ENCODE peak calls at places on chromosomes 2 and 18, in seven cellular contexts. I, N, X, O, V, R and H are unnamed samples. For H3K36me3, the result is how much of the 10 kb centered on the place peaks cover.

GRCh38 chr2:178874529-178875240 is 67.5 kb upstream of the TTN start:
- DNase-seq in I (no peak), N (no peak), X (no peak), O (no peak), V (no peak), R (no peak), H (no peak)

GRCh38 chr2:60368437-60368836 is 185.0 kb downstream of the BCL11A start:
- DNase-seq in I (no peak), N (no peak), X (no peak), O (no peak), V (no peak), R (no peak), H (no peak)

GRCh38 chr2:12856934-12857660 is 140.4 kb downstream of the TRIB2 start:
- DNase-seq in I (no peak), N (no peak), X (no peak), O (no peak), V (peak), R (no peak), H (peak)

GRCh38 chr2:162161634-162162033 is 9.6 kb upstream of the GCG start:
- DNase-seq in I (no peak), N (no peak), X (no peak), O (no peak), V (no peak), R (no peak), H (no peak)

GRCh38 chr2:102112692-102113665 is 29.6 kb upstream of the IL1R1 start:
- DNase-seq in I (no peak), N (no peak), X (no peak), O (no peak), V (no peak), R (no peak), H (no peak)

GRCh38 chr2:66897181-66897580 is 462.3 kb downstream of the MEIS1 start:
- DNase-seq in I (no peak), N (no peak), X (no peak), O (no peak), V (no peak), R (peak), H (no peak)

GRCh38 chr2:212797484-212798205 is 259.0 kb upstream of the ERBB4 start:
- DNase-seq in I (no peak), N (no peak), X (no peak), O (no peak), V (no peak), R (no peak), H (no peak)

GRCh38 chr2:122886479-122887130 is 1131.2 kb downstream of the TSN start:
- DNase-seq in I (no peak), N (no peak), X (no peak), O (no peak), V (no peak), R (no peak), H (no peak)

GRCh38 chr2:39666489-39667141 is 898 bp downstream of the TMEM178A start:
- DNase-seq in I (no peak), N (no peak), X (no peak), O (no peak), V (no peak), R (no peak), H (no peak)

GRCh38 chr2:239881561-239882320 is 143.4 kb downstream of the NDUFA10 start:
- DNase-seq in I (no peak), N (no peak), X (no peak), O (no peak), V (no peak), R (peak), H (no peak)

GRCh38 chr18:76999077-76999476 is 133.5 kb downstream of the MBP start:
- DNase-seq in I (no peak), N (no peak), X (no peak), O (no peak), V (no peak), R (no peak), H (no peak)

GRCh38 chr2:188776634-188777033 is 197.5 kb upstream of the COL3A1 start:
- DNase-seq in I (no peak), N (no peak), X (no peak), O (no peak), V (no peak), R (no peak), H (no peak)

GRCh38 chr2:9991221-9991620 is 39.7 kb downstream of the GRHL1 start:
- DNase-seq in I (no peak), N (no peak), X (no peak), O (no peak), V (no peak), R (no peak), H (no peak)

GRCh38 chr2:68216454-68217310 is 35.6 kb downstream of the PPP3R1 start:
- DNase-seq in I (no peak), N (no peak), X (no peak), O (no peak), V (no peak), R (peak), H (no peak)

GRCh38 chr18:5879479-5879882 is 15.8 kb downstream of the TMEM200C start:
- DNase-seq in I (no peak), N (no peak), X (no peak), O (no peak), V (no peak), R (no peak), H (no peak)

GRCh38 chr2:156192468-156192867 is 140.1 kb downstream of the NR4A2 start:
- DNase-seq in I (no peak), N (no peak), X (no peak), O (no peak), V (peak), R (no peak), H (no peak)

GRCh38 chr2:216183459-216183858 is 74.3 kb downstream of the XRCC5 start:
- DNase-seq in I (no peak), N (no peak), X (no peak), O (no peak), V (no peak), R (no peak), H (no peak)

GRCh38 chr2:97844311-97844859 is 131.0 kb downstream of the ZAP70 start:
- DNase-seq in I (no peak), N (no peak), X (no peak), O (no peak), V (no peak), R (no peak), H (no peak)

GRCh38 chr2:63122921-63123320 is 72.3 kb downstream of the OTX1 start:
- DNase-seq in I (no peak), N (no peak), X (no peak), O (no peak), V (no peak), R (no peak), H (no peak)

GRCh38 chr2:63127594-63127993 is 77.0 kb downstream of the OTX1 start:
- DNase-seq in I (no peak), N (no peak), X (no peak), O (no peak), V (no peak), R (no peak), H (no peak)

GRCh38 chr2:63124850-63125249 is 74.2 kb downstream of the OTX1 start:
- DNase-seq in I (no peak), N (no peak), X (no peak), O (no peak), V (peak), R (no peak), H (no peak)

GRCh38 chr2:63121055-63121834 is 70.6 kb downstream of the OTX1 start:
- DNase-seq in I (no peak), N (no peak), X (no peak), O (no peak), V (no peak), R (no peak), H (no peak)

DNA sequence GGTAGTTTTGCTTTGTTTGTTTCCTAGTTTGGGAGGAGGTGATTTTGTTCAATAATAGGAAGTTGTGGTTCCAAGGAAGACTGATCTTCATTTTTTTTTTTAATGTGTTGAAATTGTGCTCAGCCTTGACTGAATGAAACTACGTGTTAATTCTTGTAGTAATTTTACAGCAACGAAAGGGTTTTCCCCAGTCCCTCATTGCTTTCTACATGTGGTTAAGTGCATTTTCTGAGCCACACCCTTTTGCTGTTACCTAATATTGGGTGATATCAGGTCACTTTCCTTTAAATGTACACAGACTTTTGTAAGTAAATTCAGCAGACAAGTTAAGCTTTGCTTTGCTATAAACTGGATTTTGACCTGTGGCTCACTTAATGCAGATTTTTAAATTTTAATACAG is 73.6 kb downstream of the OTX1 start:
- DNase-seq in I (no peak), N (no peak), X (no peak), O (no peak), V (peak), R (no peak), H (no peak)
- TF ChIP-seq CTCF in I (no peak), N (no peak), X (no peak), O (no peak), V (no peak), R (no peak), H (no peak)

DNA sequence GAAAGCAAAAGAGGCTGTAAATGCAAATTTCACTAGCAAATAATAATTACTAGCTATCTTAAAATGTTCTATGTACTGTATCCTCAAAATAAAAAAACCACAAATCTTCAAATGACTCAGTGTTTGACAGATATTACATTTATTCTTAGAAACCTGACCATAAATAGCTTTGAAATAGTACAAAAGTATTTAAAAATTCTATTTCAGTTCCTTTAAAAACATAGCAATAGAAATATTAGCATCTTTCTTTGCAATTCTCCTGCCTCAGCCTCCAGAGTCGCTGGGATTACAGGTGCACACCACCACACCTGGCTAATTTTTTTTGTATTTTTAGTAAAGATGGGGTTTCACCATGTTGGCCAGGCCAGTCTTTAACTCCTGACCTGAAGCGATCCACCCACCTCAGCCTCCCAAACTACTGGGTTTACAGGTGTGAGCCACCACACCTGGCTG is 50.6 kb downstream of the MSH6 start:
- DNase-seq in I (no peak), N (no peak), X (no peak), O (no peak), V (peak), R (no peak), H (no peak)
- H3K36me3 ChIP-seq in I (half or more), N (under half), X (half or more), O (half or more), V (under half), R (under half), H (under half)

GRCh38 chr18:36600548-36600947 is 228.3 kb downstream of the TPGS2 start:
- DNase-seq in I (no peak), N (no peak), X (no peak), O (no peak), V (no peak), R (no peak), H (no peak)

GRCh38 chr18:36601316-36601715 is 227.5 kb downstream of the TPGS2 start:
- DNase-seq in I (no peak), N (no peak), X (no peak), O (no peak), V (no peak), R (no peak), H (no peak)

GRCh38 chr18:36602620-36603019 is 226.2 kb downstream of the TPGS2 start:
- DNase-seq in I (no peak), N (no peak), X (no peak), O (no peak), V (no peak), R (no peak), H (no peak)

DNA sequence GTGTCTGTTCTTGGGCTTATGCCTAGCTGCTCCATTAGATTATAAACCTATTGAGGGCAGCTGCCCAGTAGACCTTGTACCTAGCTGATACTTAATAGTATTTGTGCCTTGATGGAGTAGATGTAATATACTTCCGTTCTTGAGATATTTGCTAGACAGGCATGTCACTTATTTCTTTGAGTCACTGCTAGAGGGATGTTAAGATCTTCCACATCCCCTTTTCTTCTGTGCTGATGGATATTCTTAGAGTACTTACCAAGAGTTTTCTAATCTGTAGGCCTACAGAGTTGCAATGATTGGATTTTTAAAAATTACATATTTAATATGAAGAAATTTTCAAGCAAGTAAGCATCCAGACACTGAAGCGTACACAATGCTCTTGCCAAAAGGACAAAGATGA is 226.7 kb downstream of the TPGS2 start:
- DNase-seq in I (no peak), N (no peak), X (no peak), O (no peak), V (no peak), R (no peak), H (no peak)
- TF ChIP-seq CTCF in I (no peak), N (no peak), X (no peak), O (no peak), V (no peak), R (no peak), H (no peak)

DNA sequence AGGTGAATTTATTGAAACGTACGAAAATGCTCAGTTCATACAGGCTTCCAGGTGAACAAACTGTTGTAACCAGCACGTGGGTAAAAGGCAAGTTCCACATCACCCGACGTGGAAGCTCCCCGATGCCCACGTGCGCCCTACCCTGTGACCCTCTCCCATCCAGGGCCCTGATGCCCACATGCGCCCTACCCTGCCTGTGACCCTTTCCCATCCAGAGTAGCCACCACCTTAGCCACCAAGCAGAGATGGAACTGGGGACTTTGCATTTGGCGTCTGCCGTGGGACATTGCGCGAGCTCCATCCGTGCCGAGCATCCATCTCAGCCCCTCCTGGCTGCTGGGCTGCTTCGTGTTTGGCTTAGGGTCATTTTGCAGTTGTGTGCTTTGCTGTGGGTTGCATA is 37.5 kb downstream of the ANO7 start:
- DNase-seq in I (peak), N (no peak), X (no peak), O (peak), V (no peak), R (no peak), H (no peak)
- H3K36me3 ChIP-seq in I (half or more), N (under half), X (under half), O (half or more), V (under half), R (under half), H (under half)

DNA sequence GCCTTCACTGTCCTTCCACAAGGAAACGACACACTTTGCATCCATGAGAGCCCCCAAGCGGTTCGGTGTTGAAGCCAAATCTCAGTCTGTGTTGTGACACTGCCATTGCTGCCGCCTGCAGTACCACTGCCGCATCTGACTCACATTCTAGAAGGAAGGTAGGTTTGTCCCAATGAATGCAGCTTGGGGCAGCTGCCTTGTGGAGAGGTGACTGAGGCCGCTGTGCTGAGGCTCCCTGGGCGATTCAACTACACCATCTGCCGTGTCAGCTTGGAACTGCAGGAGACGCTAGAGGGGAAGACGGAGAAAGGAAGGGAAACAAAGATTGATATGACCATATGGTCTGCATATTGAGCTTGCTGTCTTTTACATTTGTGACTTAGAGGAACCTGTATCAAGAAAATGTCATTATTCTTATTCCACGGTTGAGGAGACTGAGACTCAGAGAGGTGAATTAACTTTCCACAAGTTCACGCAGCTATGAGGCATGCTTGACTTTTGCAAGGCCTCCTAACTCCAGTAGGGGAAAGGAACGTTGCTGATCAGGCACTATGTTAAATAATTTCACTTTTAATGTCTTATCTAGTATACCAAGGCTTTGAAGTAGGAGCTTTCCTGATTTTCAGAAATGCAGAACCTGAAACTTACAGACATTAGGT is 43.5 kb upstream of the LMAN1 start:
- DNase-seq in I (peak), N (peak), X (peak), O (peak), V (peak), R (peak), H (peak)
- TF ChIP-seq CTCF in I (peak), N (peak), X (peak), O (peak), V (peak), R (peak), H (peak)

DNA sequence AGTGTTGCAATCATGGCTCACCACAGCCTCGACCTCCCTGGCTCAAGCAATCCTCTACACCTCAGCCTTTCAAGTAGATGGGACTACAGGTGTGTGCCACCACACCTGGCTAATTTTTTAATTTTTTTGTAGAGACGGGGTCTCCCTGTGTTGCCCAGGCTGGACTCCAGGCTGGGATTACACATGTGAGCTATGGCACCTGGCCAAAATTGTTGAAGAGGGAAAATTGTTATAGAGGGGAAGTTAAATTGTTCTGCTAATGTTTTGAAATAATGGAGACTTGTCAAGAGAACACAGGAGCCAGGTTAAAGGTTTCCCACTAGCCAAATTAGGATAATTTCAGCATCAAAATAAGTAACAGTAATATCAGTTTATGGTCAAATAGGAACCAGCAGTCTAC is 25.1 kb downstream of the PPIG start:
- DNase-seq in I (no peak), N (no peak), X (no peak), O (no peak), V (no peak), R (no peak), H (no peak)
- H3K36me3 ChIP-seq in I (half or more), N (under half), X (half or more), O (half or more), V (under half), R (under half), H (under half)

GRCh38 chr2:127275356-127275755 is 18.6 kb downstream of the ERCC3 start:
- DNase-seq in I (no peak), N (no peak), X (no peak), O (no peak), V (no peak), R (no peak), H (no peak)

GRCh38 chr2:127275789-127276188 is 18.2 kb downstream of the ERCC3 start:
- DNase-seq in I (no peak), N (no peak), X (no peak), O (no peak), V (no peak), R (no peak), H (no peak)

DNA sequence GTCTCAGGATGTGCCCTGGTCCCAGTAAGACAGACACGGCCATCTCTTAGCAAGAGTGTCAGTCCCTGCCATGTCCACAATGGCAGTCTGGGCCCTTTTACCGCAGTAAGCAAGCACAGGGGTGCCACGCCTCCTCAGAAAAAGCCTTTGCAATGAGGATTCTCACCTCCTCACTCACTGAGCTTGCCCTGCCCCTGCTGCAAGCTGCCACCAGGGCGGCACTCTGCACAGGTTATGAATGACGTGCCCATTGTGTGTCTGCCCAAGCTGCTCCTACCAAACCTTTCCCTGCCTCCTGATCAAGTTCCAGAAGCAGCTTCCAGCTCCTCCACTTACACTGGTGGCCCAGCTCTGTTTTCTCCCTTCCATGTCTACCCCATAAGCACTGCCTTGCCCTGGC is 23.3 kb downstream of the ERCC3 start:
- DNase-seq in I (no peak), N (no peak), X (no peak), O (no peak), V (no peak), R (no peak), H (no peak)
- TF ChIP-seq CTCF in I (no peak), N (no peak), X (no peak), O (no peak), V (peak), R (no peak), H (no peak)

GRCh38 chr18:45876131-45876530 is 50.7 kb downstream of the SIGLEC15 start:
- DNase-seq in I (no peak), N (no peak), X (no peak), O (no peak), V (no peak), R (no peak), H (no peak)
- H3K36me3 ChIP-seq in I (half or more), N (under half), X (half or more), O (half or more), V (under half), R (under half), H (under half)